ENCODE peak calls at places on chromosomes 5 and 9, in nine cellular contexts. Q is endodermal cell, K is OCI-LY7, H is fibroblast of mammary gland, A is AG09309, C is PC-9, J is NB4, E is dorsolateral prefrontal cortex, X is ovary. L is an unnamed sample.

GRCh38 chr9:91192379-91192775 is 169.3 kb downstream of the AUH start:
- DNase-seq in Q (no peak), K (peak), H (peak), A (no peak), C (no peak), J (no peak), E (no peak), X (peak), L (no peak)

GRCh38 chr5:74865293-74865798 is 841 bp downstream of the FAM169A start:
- DNase-seq in Q (no peak), K (no peak), H (no peak), A (no peak), C (no peak), J (no peak), E (peak), X (no peak), L (no peak)

GRCh38 chr9:85940275-85940831 is 593 bp upstream of the NAA35 start:
- DNase-seq in Q (no peak), K (no peak), H (no peak), A (no peak), C (no peak), J (peak), E (no peak), X (no peak), L (no peak)

GRCh38 chr5:38926121-38926520 is 80.3 kb downstream of the OSMR start:
- DNase-seq in Q (no peak), K (no peak), H (peak), A (no peak), C (no peak), J (no peak), E (no peak), X (no peak), L (no peak)

GRCh38 chr9:96408409-96409280 is 9.5 kb downstream of the ZNF367 start:
- DNase-seq in Q (no peak), K (no peak), H (no peak), A (no peak), C (no peak), J (peak), E (no peak), X (no peak), L (no peak)

GRCh38 chr5:79845448-79846197 is 145.4 kb downstream of the MTX3 start:
- DNase-seq in Q (peak), K (no peak), H (peak), A (peak), C (no peak), J (no peak), E (no peak), X (no peak), L (no peak)

GRCh38 chr5:123809594-123810172 is 297.7 kb downstream of the CSNK1G3 start:
- DNase-seq in Q (no peak), K (peak), H (no peak), A (no peak), C (no peak), J (no peak), E (no peak), X (no peak), L (no peak)

GRCh38 chr5:109483395-109483974 is 73.7 kb upstream of the PJA2 start:
- DNase-seq in Q (no peak), K (no peak), H (no peak), A (no peak), C (no peak), J (peak), E (no peak), X (no peak), L (no peak)

GRCh38 chr5:103562084-103562452 is 521 bp downstream of the NUDT12 start:
- DNase-seq in Q (no peak), K (no peak), H (no peak), A (no peak), C (no peak), J (no peak), E (no peak), X (no peak), L (no peak)

GRCh38 chr5:35647712-35648111 is 30.0 kb downstream of the SPEF2 start:
- DNase-seq in Q (no peak), K (no peak), H (no peak), A (no peak), C (no peak), J (no peak), E (no peak), X (no peak), L (no peak)

GRCh38 chr5:35656721-35657120 is 39.1 kb downstream of the SPEF2 start:
- DNase-seq in Q (no peak), K (no peak), H (no peak), A (no peak), C (no peak), J (no peak), E (no peak), X (no peak), L (no peak)

GRCh38 chr5:35647128-35647527 is 29.5 kb downstream of the SPEF2 start:
- DNase-seq in Q (no peak), K (no peak), H (no peak), A (no peak), C (no peak), J (no peak), E (no peak), X (no peak), L (no peak)

GRCh38 chr5:35651002-35651756 is 33.5 kb downstream of the SPEF2 start:
- DNase-seq in Q (peak), K (peak), H (peak), A (peak), C (peak), J (peak), E (no peak), X (no peak), L (peak)
- TF ChIP-seq CTCF in Q (peak), K (peak), H (peak), A (peak), C (peak), J (peak), E (peak), X (no peak), L (peak)

DNA sequence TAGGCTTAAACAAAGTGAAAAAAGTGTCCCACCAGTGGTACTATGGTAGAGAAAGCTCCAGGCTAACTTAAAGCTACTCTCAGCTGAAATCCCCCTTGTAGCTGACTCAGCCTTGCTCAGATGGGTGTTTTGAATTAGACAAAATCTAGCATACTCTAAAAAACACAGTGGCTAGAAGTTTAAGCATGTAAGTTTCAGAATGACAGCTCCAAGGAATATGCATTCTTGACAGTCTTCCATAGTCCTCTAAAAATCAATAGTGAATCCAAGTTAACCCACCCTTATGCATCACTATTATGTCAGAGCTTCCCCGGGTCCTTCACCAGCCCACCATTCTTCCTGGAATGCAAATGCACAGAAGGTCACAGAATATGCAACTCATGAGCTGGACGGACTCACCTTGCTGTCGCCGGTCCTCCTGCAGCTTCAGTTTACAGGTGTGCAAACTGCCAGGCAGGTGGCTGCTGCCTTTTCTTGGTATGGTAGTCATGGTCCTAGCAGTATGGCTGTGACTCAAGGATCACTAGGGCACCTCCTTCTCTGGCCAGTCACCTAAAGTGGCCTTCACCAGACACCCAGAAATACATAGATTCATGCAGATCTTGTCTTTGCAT is 668 bp downstream of the RANBP3L start:
- DNase-seq in Q (no peak), K (no peak), H (no peak), A (no peak), C (no peak), J (no peak), E (no peak), X (no peak), L (no peak)
- H3K4me3 ChIP-seq in Q (no peak), K (no peak), H (no peak), A (no peak), C (no peak), J (no peak), E (peak), X (no peak), L (no peak)

DNA sequence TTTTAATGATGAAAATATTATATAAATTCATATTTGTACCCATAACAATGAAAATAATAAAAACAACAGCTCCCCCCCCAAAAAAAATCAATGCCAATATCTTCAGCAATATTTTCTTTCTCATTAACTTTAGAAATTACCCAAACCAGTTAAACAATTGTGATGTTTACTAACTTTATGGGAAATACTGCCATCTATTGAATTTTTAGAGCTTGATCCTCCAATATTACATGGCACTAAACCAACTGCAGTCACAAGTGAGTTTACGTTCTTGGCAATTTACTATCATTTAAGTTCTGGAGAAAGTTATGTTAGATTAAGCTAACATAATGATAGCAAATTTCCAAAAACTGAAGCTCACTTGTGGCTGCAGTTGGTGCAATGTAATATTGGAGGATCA is 379.6 kb downstream of the CDH18 start:
- DNase-seq in Q (no peak), K (peak), H (peak), A (no peak), C (no peak), J (peak), E (no peak), X (no peak), L (no peak)
- TF ChIP-seq CTCF in Q (peak), K (peak), H (no peak), A (no peak), C (peak), J (no peak), E (peak), X (no peak), L (no peak)

DNA sequence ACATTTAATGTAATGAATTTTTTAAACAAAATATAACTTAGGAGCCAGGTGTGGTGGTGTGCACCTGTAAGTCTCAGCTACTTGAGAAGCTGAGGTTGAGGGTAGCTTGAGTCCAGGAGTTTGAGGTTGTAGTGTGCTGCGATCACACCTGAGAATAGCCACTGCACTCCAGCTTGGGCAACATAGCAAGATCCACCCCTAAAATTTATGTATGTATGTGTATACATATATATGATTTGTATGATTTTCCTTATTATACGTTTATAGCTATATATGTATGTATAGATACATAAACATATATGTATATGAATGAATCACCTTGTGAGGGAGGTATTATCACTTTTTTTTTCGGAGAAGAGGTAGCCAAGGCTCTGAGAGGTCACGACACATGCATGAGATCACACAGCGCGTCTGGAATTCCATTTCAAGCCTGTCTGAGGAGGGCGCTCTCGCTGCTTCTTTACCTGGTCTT is 598 bp upstream of the CCNI2 start:
- DNase-seq in Q (peak), K (peak), H (no peak), A (no peak), C (no peak), J (peak), E (no peak), X (no peak), L (no peak)
- H3K4me3 ChIP-seq in Q (peak), K (peak), H (peak), A (peak), C (peak), J (peak), E (peak), X (peak), L (peak)